ENCODE peak calls at places on chromosomes 11 and 22, in ten cellular contexts. N is pancreas; D is fibroblast of lung; T is CD8-positive, alpha-beta T cell; C is IMR-90; Y is astrocyte; A is dorsolateral prefrontal cortex; H is body of pancreas; R is sigmoid colon; M is K562. E is an unnamed sample.

GRCh38 chr11:112620621-112621394 is 340.4 kb upstream of the NCAM1 start:
- DNase-seq in N (no peak), Y (peak), R (no peak), C (no peak), H (peak), M (no peak), D (no peak), A (no peak), T (no peak), E (no peak)

GRCh38 chr11:18633256-18634139 is 644 bp downstream of the SPTY2D1 start:
- DNase-seq in N (no peak), R (peak), D (peak), M (no peak), T (peak), C (peak), Y (no peak), H (no peak), A (no peak), E (no peak)

GRCh38 chr11:504053-504993 is 2.7 kb downstream of the RNH1 start:
- DNase-seq in R (no peak), A (no peak), H (no peak), D (peak), T (no peak), Y (peak), N (no peak), M (peak), C (no peak), E (no peak)

GRCh38 chr11:115657586-115657985 is 153.4 kb upstream of the CADM1 start:
- DNase-seq in N (no peak), M (no peak), A (no peak), T (no peak), D (peak), C (peak), Y (peak), H (no peak), R (no peak), E (no peak)

GRCh38 chr11:27848423-27848822 is 148.2 kb upstream of the BDNF start:
- DNase-seq in A (no peak), D (no peak), Y (no peak), T (no peak), N (no peak), H (peak), C (no peak), R (no peak), M (no peak), E (no peak)

GRCh38 chr11:67270256-67271211 is 4.3 kb downstream of the GRK2 start:
- DNase-seq in Y (no peak), D (no peak), A (peak), H (peak), N (peak), M (no peak), C (no peak), T (no peak), R (peak), E (no peak)

GRCh38 chr11:30257058-30257457 is 26.2 kb downstream of the FSHB start:
- DNase-seq in R (no peak), T (no peak), Y (no peak), D (no peak), A (no peak), M (no peak), N (no peak), H (no peak), C (no peak), E (no peak)

GRCh38 chr11:46238078-46238966 is 39.1 kb upstream of the CREB3L1 start:
- DNase-seq in A (no peak), H (peak), N (peak), C (peak), R (peak), M (peak), T (peak), Y (peak), D (peak), E (peak)

GRCh38 chr22:30209642-30210041 is 36.9 kb downstream of the LIF start:
- DNase-seq in H (no peak), R (no peak), M (no peak), N (no peak), Y (no peak), D (no peak), C (no peak), A (no peak), T (no peak), E (no peak)

GRCh38 chr22:47175761-47176359 is 413.4 kb downstream of the TBC1D22A start:
- DNase-seq in M (no peak), H (peak), C (no peak), A (peak), D (no peak), R (peak), N (peak), Y (no peak), T (no peak), E (no peak)

GRCh38 chr22:32130464-32130863 is 28.6 kb downstream of the C22orf42 start:
- DNase-seq in C (no peak), M (no peak), T (no peak), D (no peak), H (no peak), Y (no peak), R (no peak), A (no peak), N (no peak), E (no peak)

GRCh38 chr11:65506770-65507485 is 8.1 kb downstream of the MALAT1 start:
- DNase-seq in T (peak), H (no peak), R (peak), N (peak), C (peak), Y (peak), A (peak), M (no peak), D (peak), E (peak)

GRCh38 chr11:100098560-100098959 is 588.5 kb upstream of the ARHGAP42 start:
- DNase-seq in M (no peak), H (no peak), A (no peak), Y (no peak), N (no peak), T (no peak), D (no peak), R (no peak), C (no peak), E (no peak)

GRCh38 chr22:49016909-49017768 is 810.5 kb downstream of the BRD1 start:
- DNase-seq in D (no peak), A (no peak), N (no peak), R (peak), H (no peak), T (no peak), C (no peak), Y (no peak), M (no peak), E (peak)

GRCh38 chr11:63993983-63994382 is 7.7 kb downstream of the OTUB1 start:
- DNase-seq in T (no peak), H (no peak), Y (no peak), N (no peak), R (no peak), C (no peak), A (no peak), D (no peak), M (no peak), E (no peak)

GRCh38 chr22:19687561-19688300 is 26.6 kb upstream of the SEPTIN5 start:
- DNase-seq in D (no peak), A (no peak), T (no peak), H (no peak), C (no peak), Y (no peak), R (no peak), M (peak), N (no peak), E (no peak)

GRCh38 chr11:111586305-111586915 is 15.8 kb upstream of the SIK2 start:
- DNase-seq in N (no peak), A (no peak), R (no peak), M (peak), D (peak), Y (peak), H (peak), C (peak), T (peak), E (no peak)

GRCh38 chr11:115164774-115165173 is 339.4 kb downstream of the CADM1 start:
- DNase-seq in Y (peak), C (no peak), H (no peak), D (no peak), M (no peak), A (no peak), N (no peak), R (no peak), T (no peak), E (no peak)

GRCh38 chr11:47288066-47288465 is 18.1 kb downstream of the MADD start:
- DNase-seq in Y (no peak), C (no peak), H (no peak), M (no peak), A (no peak), D (no peak), R (no peak), T (no peak), N (no peak), E (no peak)

GRCh38 chr11:129992161-129992944 is 10.3 kb downstream of the PRDM10 start:
- DNase-seq in T (peak), M (peak), C (peak), R (no peak), Y (peak), D (peak), H (peak), A (no peak), N (peak), E (no peak)

GRCh38 chr11:64918056-64918455 is 1.0 kb upstream of the ATG2A start:
- DNase-seq in A (no peak), Y (peak), C (peak), M (no peak), R (peak), D (peak), N (no peak), H (no peak), T (no peak), E (no peak)

GRCh38 chr11:116661056-116661455 is 111.7 kb downstream of the BUD13 start:
- DNase-seq in M (no peak), C (no peak), D (no peak), H (no peak), N (no peak), Y (no peak), R (no peak), A (no peak), T (no peak), E (no peak)

GRCh38 chr11:43904737-43905515 is 24.3 kb downstream of the ALKBH3 start:
- DNase-seq in R (no peak), T (no peak), Y (peak), H (no peak), C (peak), N (no peak), D (peak), M (no peak), A (no peak), E (no peak)

GRCh38 chr11:132228756-132229325 is 858.4 kb downstream of the NTM start:
- DNase-seq in C (peak), Y (peak), N (no peak), H (no peak), M (no peak), A (no peak), T (no peak), R (no peak), D (no peak), E (no peak)

GRCh38 chr22:31344369-31345330 is 1.5 kb downstream of the PATZ1 start:
- DNase-seq in M (no peak), T (peak), D (peak), C (peak), A (no peak), R (peak), H (peak), N (peak), Y (peak), E (no peak)

GRCh38 chr22:42642801-42643631 is 2.6 kb upstream of the ATP5MGL start:
- DNase-seq in N (no peak), M (no peak), A (no peak), T (no peak), H (no peak), D (no peak), C (no peak), Y (no peak), R (no peak), E (no peak)

GRCh38 chr11:16613401-16614381 is 124.8 kb upstream of the C11orf58 start:
- DNase-seq in D (peak), M (peak), N (peak), C (peak), Y (peak), T (peak), H (peak), A (peak), R (peak), E (peak)

GRCh38 chr11:70043482-70043881 is 34.6 kb upstream of the ANO1 start:
- DNase-seq in N (no peak), C (no peak), Y (no peak), A (no peak), H (no peak), T (no peak), D (no peak), M (no peak), R (no peak), E (no peak)

GRCh38 chr22:35631597-35631996 is 14.5 kb upstream of the MB start:
- DNase-seq in T (peak), N (peak), D (peak), Y (no peak), M (peak), C (no peak), R (peak), A (no peak), H (peak), E (no peak)

GRCh38 chr11:65559535-65559934 is 1.4 kb upstream of the LTBP3 start:
- DNase-seq in D (no peak), R (peak), T (no peak), M (no peak), Y (no peak), H (no peak), N (no peak), C (no peak), A (no peak), E (no peak)

GRCh38 chr11:109853156-109853776 is 239.9 kb upstream of the ZC3H12C start:
- DNase-seq in N (no peak), T (no peak), C (peak), D (peak), M (peak), A (no peak), R (no peak), Y (peak), H (no peak), E (no peak)

DNA sequence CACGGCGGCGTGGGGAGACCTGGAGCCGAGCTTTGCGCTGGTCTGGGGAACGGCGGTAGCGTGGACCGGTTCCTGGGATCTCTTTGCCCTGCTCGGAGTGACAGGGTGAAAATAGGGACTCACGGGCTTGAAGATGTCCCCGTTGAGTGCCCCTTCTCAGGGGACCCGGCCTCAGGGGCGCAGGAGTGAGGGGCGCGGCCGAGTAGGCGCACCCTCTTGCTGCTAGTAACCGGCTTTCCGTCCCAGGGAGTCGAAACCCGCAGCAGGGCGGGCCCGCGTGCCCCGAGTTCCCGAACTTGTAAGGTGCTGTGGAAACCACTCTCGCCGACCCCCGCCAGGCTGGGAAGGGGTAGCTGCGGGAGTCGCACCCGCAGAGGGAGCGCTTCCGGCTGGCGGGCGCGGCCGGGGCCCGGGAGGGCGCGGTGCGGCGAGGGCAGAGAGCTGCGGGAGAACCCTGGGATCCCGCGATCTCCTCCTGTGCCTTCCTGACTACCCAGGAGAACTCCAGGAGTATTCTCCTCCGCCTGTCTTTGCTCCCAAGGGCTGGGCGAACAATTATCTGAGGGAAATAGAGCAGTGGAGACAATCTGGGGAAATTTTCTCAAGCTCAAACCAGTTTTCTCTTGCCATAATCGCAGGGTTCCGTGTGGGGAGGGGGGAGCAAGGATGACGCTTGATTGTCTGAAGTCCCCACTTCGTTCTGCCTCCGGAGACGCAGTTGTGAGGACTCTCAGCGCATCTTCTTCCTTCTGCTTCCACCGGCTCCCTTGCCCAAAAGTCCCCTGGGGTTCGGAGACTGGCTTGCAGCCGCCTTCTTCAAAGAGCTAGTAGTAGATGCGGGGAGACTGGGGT is 673 bp downstream of the NELL1 start:
- DNase-seq in M (no peak), R (no peak), D (no peak), T (no peak), C (no peak), H (no peak), A (no peak), N (peak), Y (no peak), E (no peak)
- TF ChIP-seq CTCF in M (no peak), R (no peak), D (no peak), T (no peak), C (no peak), H (no peak), A (no peak), N (no peak), Y (no peak), E (no peak)

GRCh38 chr11:24619900-24620299 is 123.0 kb downstream of the LUZP2 start:
- DNase-seq in C (no peak), Y (no peak), D (no peak), H (no peak), R (no peak), N (no peak), A (no peak), M (no peak), T (no peak), E (no peak)

GRCh38 chr11:24624432-24624831 is 127.6 kb downstream of the LUZP2 start:
- DNase-seq in R (no peak), T (no peak), Y (no peak), C (no peak), D (no peak), M (no peak), A (no peak), H (no peak), N (no peak), E (no peak)

GRCh38 chr11:24617856-24618255 is 121.0 kb downstream of the LUZP2 start:
- DNase-seq in H (no peak), C (no peak), A (no peak), D (no peak), M (no peak), R (no peak), Y (no peak), T (no peak), N (no peak), E (no peak)

GRCh38 chr11:24623121-24623520 is 126.3 kb downstream of the LUZP2 start:
- DNase-seq in H (no peak), Y (peak), T (no peak), A (no peak), C (peak), N (no peak), R (no peak), D (no peak), M (no peak), E (no peak)

GRCh38 chr11:24622262-24622661 is 125.4 kb downstream of the LUZP2 start:
- DNase-seq in N (no peak), A (no peak), H (no peak), C (no peak), R (no peak), T (no peak), Y (no peak), M (no peak), D (no peak), E (no peak)
- TF ChIP-seq CTCF in N (no peak), A (no peak), H (no peak), C (no peak), R (no peak), T (no peak), Y (no peak), M (no peak), D (no peak), E (no peak)

DNA sequence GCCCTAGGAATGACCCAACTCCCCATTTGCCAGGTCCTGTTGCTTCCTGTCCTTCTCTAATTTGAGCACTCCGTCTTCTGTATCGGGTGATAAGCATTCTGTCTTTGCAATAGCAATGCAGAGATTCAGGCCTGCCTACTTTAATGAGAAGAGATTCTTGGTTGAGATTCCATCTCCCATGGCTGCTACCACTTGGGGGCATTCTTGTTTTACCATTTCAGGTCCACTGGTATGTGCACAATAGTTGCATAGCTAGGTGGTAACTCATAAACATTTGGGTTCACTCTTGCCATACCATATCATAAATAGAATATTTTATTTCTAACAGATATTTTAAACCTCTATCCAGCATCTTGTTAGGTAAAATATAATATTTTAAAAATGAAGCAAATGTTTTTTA is 34.4 kb upstream of the CALCB start:
- DNase-seq in H (no peak), T (no peak), M (no peak), Y (no peak), A (no peak), D (peak), C (peak), N (no peak), R (no peak), E (no peak)
- TF ChIP-seq CTCF in H (no peak), T (no peak), M (peak), Y (no peak), A (no peak), D (peak), C (peak), N (no peak), R (no peak), E (no peak)

GRCh38 chr11:119726150-119726553 is 2.8 kb downstream of the NECTIN1 start:
- DNase-seq in D (no peak), H (no peak), M (no peak), T (no peak), Y (no peak), A (no peak), C (no peak), R (no peak), N (no peak), E (no peak)

GRCh38 chr11:119728226-119728626 is 774 bp downstream of the NECTIN1 start:
- DNase-seq in M (no peak), N (peak), A (no peak), D (no peak), Y (no peak), H (no peak), R (no peak), T (peak), C (no peak), E (no peak)

GRCh38 chr11:119726585-119727522 is 2.1 kb downstream of the NECTIN1 start:
- DNase-seq in A (no peak), T (no peak), D (no peak), N (no peak), H (peak), R (no peak), M (no peak), Y (no peak), C (no peak), E (no peak)

GRCh38 chr11:119728651-119729580 is at the start of gene NECTIN1:
- DNase-seq in T (peak), M (peak), Y (peak), D (peak), N (peak), R (peak), H (peak), A (peak), C (peak), E (peak)

GRCh38 chr11:119727523-119728081 is 1.4 kb downstream of the NECTIN1 start:
- DNase-seq in A (no peak), R (no peak), Y (no peak), D (no peak), N (peak), H (peak), C (no peak), M (peak), T (peak), E (no peak)
- TF ChIP-seq CTCF in A (peak), R (no peak), Y (no peak), D (peak), N (peak), H (peak), C (peak), M (no peak), T (no peak), E (no peak)

GRCh38 chr11:1953489-1954284 is 6.6 kb downstream of the MRPL23 start:
- DNase-seq in M (no peak), Y (no peak), A (no peak), R (peak), N (peak), H (no peak), D (no peak), T (no peak), C (no peak), E (peak)
- TF ChIP-seq CTCF in M (no peak), Y (no peak), A (no peak), R (peak), N (peak), H (peak), D (no peak), T (no peak), C (no peak), E (no peak)

GRCh38 chr11:11701070-11701469 is 79.3 kb upstream of the GALNT18 start:
- DNase-seq in A (no peak), C (peak), R (no peak), D (peak), M (no peak), Y (peak), H (no peak), T (no peak), N (no peak), E (no peak)
- TF ChIP-seq CTCF in A (no peak), C (peak), R (no peak), D (no peak), M (no peak), Y (no peak), H (no peak), T (no peak), N (no peak), E (no peak)

GRCh38 chr11:74694536-74694935 is 36.7 kb downstream of the CHRDL2 start:
- DNase-seq in R (no peak), A (no peak), N (no peak), Y (no peak), M (no peak), D (no peak), C (no peak), T (no peak), H (no peak), E (no peak)

GRCh38 chr11:74695705-74696280 is 35.4 kb downstream of the CHRDL2 start:
- DNase-seq in D (no peak), R (no peak), M (no peak), A (no peak), T (no peak), Y (no peak), N (no peak), H (no peak), C (no peak), E (no peak)

GRCh38 chr11:74693531-74693930 is 37.7 kb downstream of the CHRDL2 start:
- DNase-seq in A (no peak), H (no peak), N (no peak), Y (no peak), T (no peak), M (no peak), D (no peak), R (no peak), C (no peak), E (no peak)

GRCh38 chr11:74696488-74696887 is 34.7 kb downstream of the CHRDL2 start:
- DNase-seq in D (no peak), N (no peak), T (no peak), Y (no peak), C (no peak), M (no peak), A (no peak), R (no peak), H (peak), E (no peak)

GRCh38 chr11:74694136-74694535 is 37.1 kb downstream of the CHRDL2 start:
- DNase-seq in M (no peak), Y (no peak), H (no peak), T (no peak), A (no peak), N (no peak), C (peak), D (no peak), R (no peak), E (no peak)
- TF ChIP-seq CTCF in M (peak), Y (no peak), H (no peak), T (no peak), A (no peak), N (no peak), C (peak), D (no peak), R (peak), E (no peak)